ENCODE peak calls at places on chromosomes 12 and 14, in ten cellular contexts. F, O, W, J, Z, B, H, Q, I and G are unnamed samples.

GRCh38 chr12:6288235-6288634 is 22.2 kb upstream of the PLEKHG6 start:
- DNase-seq in H (no peak), F (no peak), I (no peak), B (no peak), Q (peak; percentile 62), O (no peak), W (no peak), Z (peak; percentile 79), J (no peak), G (no peak)

GRCh38 chr12:14256139-14256538 is 109.3 kb upstream of the ATF7IP start:
- DNase-seq in Z (peak; percentile 36), F (no peak), B (no peak), W (no peak), I (no peak), J (peak; percentile 44), O (no peak), Q (peak; percentile 32), H (peak; percentile 37), G (no peak)

GRCh38 chr12:121668750-121669524 is 517 bp downstream of the MORN3 start:
- DNase-seq in Z (no peak), J (peak; percentile 57), B (no peak), H (peak; percentile 54), F (no peak), W (no peak), Q (peak; percentile 66), I (no peak), O (no peak), G (peak; percentile 18)

GRCh38 chr14:32073537-32074189 is 3.4 kb upstream of the ARHGAP5 start:
- DNase-seq in F (peak; percentile 28), Q (peak; percentile 84), J (peak; percentile 86), H (peak; percentile 54), O (no peak), W (peak; percentile 69), I (peak; percentile 20), Z (peak; percentile 75), B (peak; percentile 79), G (peak; percentile 32)

GRCh38 chr12:32586390-32586789 is 92.7 kb upstream of the DNM1L start:
- DNase-seq in H (no peak), I (peak; percentile 5), W (peak; percentile 86), F (peak; percentile 6), J (no peak), Q (peak; percentile 71), Z (no peak), O (peak; percentile 35), B (no peak), G (no peak)

GRCh38 chr14:99728231-99728920 is 44.3 kb downstream of the CYP46A1 start:
- DNase-seq in W (no peak), O (no peak), H (no peak), Q (no peak), J (no peak), Z (no peak), I (no peak), B (no peak), F (no peak), G (no peak)

GRCh38 chr12:132405742-132406251 is 76.4 kb upstream of the GALNT9 start:
- DNase-seq in Z (no peak), H (no peak), J (no peak), I (no peak), W (no peak), F (no peak), B (no peak), Q (no peak), O (no peak), G (no peak)

GRCh38 chr12:122423258-122424165 is 1.0 kb upstream of the CLIP1 start:
- DNase-seq in W (no peak), H (no peak), J (no peak), O (no peak), Z (no peak), F (no peak), I (no peak), Q (peak; percentile 56), B (peak; percentile 69), G (peak; percentile 47)

GRCh38 chr12:52691076-52691764 is 11.0 kb upstream of the KRT1 start:
- DNase-seq in F (no peak), W (no peak), B (no peak), O (no peak), Q (no peak), J (no peak), H (peak; percentile 53), Z (no peak), I (no peak), G (no peak)